ENCODE peak calls at places on chromosomes 3 and 15, in eight cellular contexts. U is uterus; P is cardiac muscle cell; T is thoracic aorta; V is CD8-positive, alpha-beta memory T cell; M is heart left ventricle; A is neuronal stem cell; J is aorta. X is an unnamed sample.

GRCh38 chr3:152200476-152201422 is 68.0 kb upstream of the MBNL1 start:
- DNase-seq in P (no peak), V (peak; percentile 48), T (no peak), A (no peak), U (no peak), J (no peak), M (no peak), X (no peak)

GRCh38 chr3:14918356-14918860 is 29.0 kb upstream of the NR2C2 start:
- DNase-seq in A (no peak), J (no peak), U (no peak), T (no peak), V (no peak), P (no peak), M (no peak), X (no peak)

GRCh38 chr3:123732447-123732846 is 147.6 kb upstream of the HACD2 start:
- DNase-seq in J (no peak), V (no peak), M (no peak), U (no peak), A (no peak), P (no peak), T (no peak), X (no peak)

GRCh38 chr3:10173926-10174435 is 9.3 kb downstream of the IRAK2 start:
- DNase-seq in A (no peak), J (peak; percentile 92), U (peak; percentile 65), V (no peak), T (peak; percentile 90), P (no peak), M (peak; percentile 73), X (peak; percentile 91)

GRCh38 chr3:140748171-140748570 is 70.3 kb downstream of the TRIM42 start:
- DNase-seq in U (no peak), T (no peak), V (no peak), P (no peak), J (no peak), A (no peak), M (no peak), X (no peak)

GRCh38 chr3:81545572-81545971 is 215.9 kb downstream of the GBE1 start:
- DNase-seq in T (no peak), U (no peak), J (no peak), A (no peak), V (no peak), P (no peak), M (no peak), X (no peak)

GRCh38 chr15:95131071-95131683 is 899.8 kb downstream of the MCTP2 start:
- DNase-seq in J (no peak), A (no peak), M (peak; percentile 22), T (no peak), U (no peak), V (no peak), P (no peak), X (no peak)

GRCh38 chr3:112140584-112140983 is 7.5 kb upstream of the GCSAM start:
- DNase-seq in P (no peak), A (no peak), T (no peak), M (no peak), V (no peak), U (no peak), J (no peak), X (no peak)

GRCh38 chr3:188090626-188091309 is 63.2 kb upstream of the LPP start:
- DNase-seq in T (no peak), M (no peak), P (no peak), V (no peak), U (no peak), J (no peak), A (no peak), X (no peak)

GRCh38 chr3:39260957-39261356 is 18.9 kb downstream of the CX3CR1 start:
- DNase-seq in V (peak; percentile 34), P (peak; percentile 68), A (no peak), U (peak; percentile 73), T (peak; percentile 79), M (peak; percentile 82), J (peak; percentile 92), X (peak; percentile 94)

GRCh38 chr15:25067725-25068309 is 113.0 kb downstream of the SNRPN start:
- DNase-seq in T (no peak), M (no peak), V (no peak), J (peak; percentile 16), U (no peak), P (no peak), A (no peak), X (no peak)

GRCh38 chr15:89187301-89187700 is 34.1 kb downstream of the RLBP1 start:
- DNase-seq in P (no peak), M (no peak), U (no peak), T (no peak), A (no peak), J (no peak), V (no peak), X (no peak)

GRCh38 chr15:46450112-46450809 is 815.4 kb downstream of the SQOR start:
- DNase-seq in M (no peak), T (no peak), V (no peak), A (no peak), J (no peak), P (no peak), U (no peak), X (no peak)

GRCh38 chr15:46456431-46456830 is 821.6 kb downstream of the SQOR start:
- DNase-seq in M (no peak), V (no peak), J (no peak), A (no peak), T (no peak), U (no peak), P (no peak), X (no peak)

GRCh38 chr15:46450810-46451182 is 816.0 kb downstream of the SQOR start:
- DNase-seq in U (no peak), T (no peak), V (no peak), M (no peak), A (no peak), P (no peak), J (no peak), X (no peak)

GRCh38 chr15:46452297-46452820 is 817.5 kb downstream of the SQOR start:
- DNase-seq in V (no peak), M (no peak), A (no peak), P (no peak), J (no peak), T (no peak), U (no peak), X (no peak)
- H3K27ac ChIP-seq in V (no peak overlapping the region), M (no peak overlapping the region), A (no peak overlapping the region), P (no peak overlapping the region), J (no peak overlapping the region), T (no peak overlapping the region), U (no peak overlapping the region), X (no peak overlapping the region)

GRCh38 chr3:186955898-186956696 is 25.8 kb downstream of the ST6GAL1 start:
- DNase-seq in V (no peak), U (no peak), M (no peak), J (no peak), P (peak; percentile 29), A (no peak), T (no peak), X (no peak)
- H3K27me3 ChIP-seq in V (no peaks in the 10 kb centered on the region), U (no peaks in the 10 kb centered on the region), M (no peaks in the 10 kb centered on the region), J (no peaks in the 10 kb centered on the region), P (no peaks in the 10 kb centered on the region), A (no peaks in the 10 kb centered on the region), T (no peaks in the 10 kb centered on the region), X (no peaks in the 10 kb centered on the region)

GRCh38 chr3:191393146-191393545 is 62.8 kb upstream of the UTS2B start:
- DNase-seq in J (no peak), P (no peak), M (no peak), T (no peak), U (no peak), A (no peak), V (no peak), X (no peak)

GRCh38 chr3:191390580-191390979 is 60.3 kb upstream of the UTS2B start:
- DNase-seq in J (no peak), T (no peak), A (no peak), V (no peak), P (no peak), M (no peak), U (no peak), X (no peak)

GRCh38 chr3:191387441-191388077 is 57.2 kb upstream of the UTS2B start:
- DNase-seq in J (no peak), T (no peak), P (peak; percentile 16), V (no peak), M (no peak), A (no peak), U (no peak), X (no peak)

GRCh38 chr3:191388823-191389222 is 58.5 kb upstream of the UTS2B start:
- DNase-seq in J (no peak), P (no peak), U (no peak), V (no peak), M (no peak), A (no peak), T (no peak), X (no peak)

DNA sequence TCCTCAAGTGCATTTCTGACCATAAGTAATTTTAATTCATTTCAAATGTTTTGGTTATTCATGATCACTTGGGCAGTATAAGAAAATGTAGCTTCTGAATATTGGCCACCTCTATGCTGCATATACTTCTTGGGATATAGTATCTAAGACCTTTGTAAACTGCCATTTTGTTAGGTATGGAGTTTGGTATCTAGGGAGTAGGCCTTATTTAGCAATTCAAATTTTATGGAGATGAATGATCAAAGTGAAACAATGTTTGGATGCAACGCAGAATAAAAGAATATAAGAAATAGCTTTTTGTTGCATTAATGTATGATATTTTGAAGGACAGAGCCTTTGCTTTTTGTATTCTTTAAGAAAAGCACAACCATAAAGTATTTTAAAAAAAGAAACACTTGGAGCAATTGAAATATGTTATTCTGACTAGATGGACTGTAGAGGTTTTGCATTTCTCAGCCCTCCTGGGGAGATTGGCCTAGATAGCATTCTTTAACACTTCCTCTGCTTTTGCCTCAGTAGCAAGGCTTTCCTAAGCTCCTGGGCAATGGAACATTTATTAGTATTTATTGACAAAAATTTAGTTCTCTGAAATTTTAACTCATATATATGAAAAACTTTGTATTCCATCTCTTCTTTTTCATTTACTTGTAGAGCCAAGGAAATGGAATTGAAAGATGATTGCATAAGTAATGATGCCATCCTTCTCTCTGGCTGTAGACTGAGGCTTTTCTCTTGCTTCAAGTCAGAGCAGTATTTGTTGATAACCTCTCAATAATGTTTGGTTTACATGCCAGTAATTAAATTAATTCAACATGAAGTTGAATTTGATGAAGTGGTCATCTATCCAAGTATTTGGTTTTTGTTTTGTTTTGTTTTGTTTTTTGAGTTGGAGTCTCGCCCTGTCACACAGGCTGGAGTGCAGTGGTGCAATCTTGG is 61.8 kb upstream of the UTS2B start:
- DNase-seq in T (no peak), P (no peak), U (no peak), V (no peak), J (no peak), A (no peak), M (no peak), X (no peak)
- H3K27ac ChIP-seq in T (no peak overlapping the region), P (no peak overlapping the region), U (no peak overlapping the region), V (no peak overlapping the region), J (no peak overlapping the region), A (no peak overlapping the region), M (no peak overlapping the region), X (no peak overlapping the region)

DNA sequence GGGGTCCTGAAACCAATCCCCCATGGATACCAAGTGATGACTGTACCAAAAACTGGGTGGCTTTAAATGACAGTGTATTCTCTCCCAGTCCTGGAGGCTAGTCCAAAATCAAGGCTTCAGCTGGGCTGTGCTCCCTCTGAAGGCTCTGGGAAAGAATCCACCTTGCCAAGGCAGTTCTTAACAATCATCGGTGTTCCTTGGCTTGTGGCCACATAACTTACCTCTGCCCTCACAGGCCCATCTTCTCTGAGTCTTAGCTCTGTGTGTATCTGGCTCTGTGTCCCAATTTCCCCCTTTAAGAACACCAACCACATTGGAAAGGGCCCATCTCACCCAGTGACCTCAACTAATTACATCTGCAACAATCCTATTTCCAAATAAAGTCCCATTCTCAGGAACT is 503.0 kb upstream of the PROK2 start:
- DNase-seq in P (no peak), M (no peak), T (no peak), A (no peak), U (no peak), V (no peak), J (no peak), X (no peak)
- H3K27me3 ChIP-seq in P (no peaks in the 10 kb centered on the region), M (no peaks in the 10 kb centered on the region), T (no peaks in the 10 kb centered on the region), A (no peaks in the 10 kb centered on the region), U (no peaks in the 10 kb centered on the region), V (no peaks in the 10 kb centered on the region), J (no peaks in the 10 kb centered on the region), X (no peaks in the 10 kb centered on the region)

GRCh38 chr15:84598993-84599392 is 1.8 kb upstream of the ZSCAN2 start:
- DNase-seq in M (no peak), P (peak; percentile 59), V (no peak), J (no peak), T (no peak), U (no peak), A (no peak), X (no peak)
- H3K27ac ChIP-seq in M (no peak overlapping the region), P (no peak overlapping the region), V (no peak overlapping the region), J (no peak overlapping the region), T (no peak overlapping the region), U (no peak overlapping the region), A (no peak overlapping the region), X (no peak overlapping the region)

X was measured in tibial artery.